ENCODE peak calls at places on chromosomes 13 and 19, in ten cellular contexts. U is heart left ventricle, Z is gastrocnemius medialis, C is body of pancreas, V is HepG2, W is K562, B is HCT116, K is GM12878, F is A549, E is IMR-90. X is an unnamed sample.

GRCh38 chr13:109370486-109370885 is 415.9 kb downstream of the IRS2 start:
- ATAC-seq in E (no peak), F (no peak), B (no peak), U (no peak), V (no peak), W (no peak), Z (no peak), K (no peak), C (no peak), X (no peak)

GRCh38 chr19:45205810-45206209 is 27.2 kb downstream of the BLOC1S3 start:
- ATAC-seq in B (no peak), K (no peak), W (peak; percentile 57), C (no peak), F (no peak), Z (no peak), E (no peak), U (no peak), V (no peak), X (no peak)

GRCh38 chr19:55451163-55451521 is 8.0 kb upstream of the SHISA7 start:
- ATAC-seq in V (peak; percentile 15), U (no peak), B (no peak), C (no peak), K (peak; percentile 23), E (no peak), W (no peak), F (no peak), Z (no peak), X (no peak)

GRCh38 chr19:3545669-3546034 is 6.7 kb downstream of the TEKTIP1 start:
- ATAC-seq in K (no peak), E (no peak), C (no peak), F (peak; percentile 14), U (no peak), W (no peak), B (no peak), V (no peak), Z (no peak), X (no peak)

GRCh38 chr19:47492571-47493377 is 8.8 kb upstream of the KPTN start:
- ATAC-seq in B (no peak), K (no peak), E (no peak), V (no peak), Z (no peak), F (peak; percentile 6), C (no peak), W (no peak), U (no peak), X (no peak)

GRCh38 chr19:3028305-3029069 is 593 bp downstream of the TLE2 start:
- ATAC-seq in V (no peak), B (peak; percentile 38), C (peak; percentile 51), E (peak; percentile 35), K (no peak), U (peak; percentile 8), Z (peak; percentile 12), W (peak; percentile 15), F (no peak), X (peak; percentile 15)

GRCh38 chr19:34474233-34474989 is 7.1 kb upstream of the WTIP start:
- ATAC-seq in W (no peak), U (no peak), B (no peak), K (no peak), F (no peak), C (no peak), Z (no peak), E (peak; percentile 22), V (no peak), X (no peak)

GRCh38 chr13:50309872-50310594 is 294.8 kb downstream of the KCNRG start:
- ATAC-seq in W (peak; percentile 86), K (no peak), Z (no peak), V (peak; percentile 69), B (no peak), U (no peak), F (no peak), E (no peak), C (no peak), X (no peak)

GRCh38 chr19:45733160-45733810 is at the start of gene MEIOSIN:
- ATAC-seq in W (no peak), B (no peak), U (no peak), C (no peak), F (no peak), E (no peak), V (no peak), K (no peak), Z (no peak), X (no peak)

GRCh38 chr13:76383671-76384461 is 502.3 kb downstream of the KCTD12 start:
- ATAC-seq in V (no peak), C (peak; percentile 47), B (no peak), E (peak; percentile 95), W (no peak), U (peak; percentile 71), Z (peak; percentile 60), K (no peak), F (peak; percentile 39), X (peak; percentile 85)

GRCh38 chr13:76389321-76389720 is 496.9 kb downstream of the KCTD12 start:
- ATAC-seq in B (no peak), V (no peak), E (no peak), K (no peak), C (no peak), F (no peak), U (no peak), Z (no peak), W (no peak), X (no peak)

GRCh38 chr13:76387561-76387960 is 498.6 kb downstream of the KCTD12 start:
- ATAC-seq in K (no peak), W (no peak), E (no peak), Z (no peak), C (no peak), V (no peak), F (no peak), U (no peak), B (no peak), X (no peak)

GRCh38 chr13:76385606-76386005 is 500.6 kb downstream of the KCTD12 start:
- ATAC-seq in C (no peak), V (no peak), E (no peak), Z (no peak), U (no peak), F (no peak), B (no peak), W (no peak), K (no peak), X (no peak)

DNA sequence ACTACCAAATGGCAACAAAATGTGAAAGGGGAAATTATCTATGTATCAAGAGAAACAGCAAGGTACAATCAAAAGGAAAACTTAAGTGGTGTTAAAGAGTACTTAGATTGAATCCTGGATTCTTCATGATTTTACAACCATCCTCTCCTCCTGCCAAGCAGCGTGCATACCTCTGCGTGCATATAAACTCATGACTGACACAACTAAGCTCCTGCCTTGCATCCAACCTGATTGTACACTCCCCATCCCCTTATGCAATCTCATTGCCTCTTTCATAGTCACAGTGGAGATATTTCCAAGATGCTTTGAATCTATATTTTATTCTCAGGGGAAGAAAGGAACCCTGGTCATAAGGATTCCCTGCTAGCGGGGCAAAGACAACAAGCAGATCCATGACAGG is 499.9 kb downstream of the KCTD12 start:
- ATAC-seq in V (no peak), Z (no peak), C (no peak), F (no peak), U (no peak), K (no peak), B (no peak), E (no peak), W (no peak), X (no peak)
- TF ChIP-seq POLR2A in V (no peak), Z (no peak), C (no peak), F (no peak), U (no peak), K (no peak), B (no peak), E (no peak), W (no peak), X (no peak)

GRCh38 chr13:37163626-37164365 is 58.3 kb upstream of the CSNK1A1L start:
- ATAC-seq in B (no peak), W (no peak), C (no peak), E (no peak), K (no peak), U (no peak), V (no peak), F (no peak), Z (no peak), X (no peak)

GRCh38 chr13:37168922-37169321 is 63.5 kb upstream of the CSNK1A1L start:
- ATAC-seq in U (no peak), V (no peak), F (no peak), Z (no peak), K (no peak), E (no peak), W (no peak), C (no peak), B (no peak), X (no peak)

GRCh38 chr13:37168151-37168550 is 62.7 kb upstream of the CSNK1A1L start:
- ATAC-seq in B (no peak), W (no peak), U (no peak), K (no peak), Z (no peak), V (no peak), C (no peak), F (no peak), E (no peak), X (no peak)

GRCh38 chr13:37164635-37165034 is 59.2 kb upstream of the CSNK1A1L start:
- ATAC-seq in E (no peak), C (no peak), U (no peak), B (no peak), K (no peak), V (no peak), Z (no peak), W (no peak), F (no peak), X (no peak)
- TF ChIP-seq POLR2A in E (no peak), C (no peak), U (no peak), B (no peak), K (no peak), V (no peak), Z (no peak), W (no peak), F (no peak), X (no peak)

DNA sequence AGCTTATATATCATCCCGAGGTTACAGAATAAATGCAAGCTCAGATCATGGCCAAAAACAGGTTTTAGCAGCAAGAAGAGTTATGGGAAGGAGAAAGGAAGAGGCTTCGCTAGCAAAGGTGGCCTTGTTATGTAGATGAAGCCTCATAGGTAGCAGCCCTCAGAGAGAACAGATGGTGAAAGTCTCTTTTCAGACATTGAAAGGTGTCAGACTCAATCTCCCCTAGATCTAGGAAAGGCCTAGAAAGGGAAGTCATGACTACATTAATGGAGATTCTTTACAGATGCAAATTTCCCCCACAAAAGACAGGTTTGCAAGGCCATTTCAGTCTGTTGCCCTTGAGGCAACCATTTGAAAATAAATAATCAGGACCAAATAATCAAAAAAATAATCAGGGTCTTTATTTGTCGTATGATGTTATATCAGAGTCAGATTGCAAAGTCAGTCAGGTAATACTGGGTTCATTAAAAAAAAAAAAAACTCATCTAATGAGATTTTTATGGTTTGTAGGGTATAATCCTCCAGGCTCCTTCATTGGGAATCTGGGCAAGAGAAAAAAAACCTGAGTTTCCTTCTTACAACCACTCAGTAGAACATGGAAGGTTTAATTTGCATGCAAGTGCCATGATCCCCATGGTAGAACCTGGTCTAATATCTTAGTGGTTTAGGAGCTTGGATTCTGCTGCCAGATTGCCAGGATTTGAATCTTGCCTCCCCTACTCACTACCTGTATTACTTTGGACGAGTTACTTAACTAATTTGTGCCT is 50.8 kb upstream of the HTR2A start:
- ATAC-seq in C (no peak), W (no peak), Z (no peak), B (no peak), V (no peak), K (no peak), E (no peak), U (no peak), F (no peak), X (no peak)
- TF ChIP-seq POLR2A in C (no peak), W (no peak), Z (no peak), B (no peak), V (no peak), K (no peak), E (no peak), U (no peak), F (no peak), X (no peak)

GRCh38 chr13:26222523-26223046 is 471 bp upstream of the RNF6 start:
- ATAC-seq in B (peak; percentile 48), C (peak; percentile 67), Z (peak; percentile 62), U (peak; percentile 72), F (peak; percentile 74), E (peak; percentile 25), W (peak; percentile 60), V (peak; percentile 72), K (peak; percentile 75), X (peak; percentile 50)
- TF ChIP-seq POLR2A in B (no peak), C (no peak), Z (no peak), U (no peak), F (no peak), E (no peak), W (peak; percentile 24), V (no peak), K (no peak), X (no peak)